ENCODE peak calls at places on chromosomes 5 and 9, in five cellular contexts. H is left lung; A is aorta; Q is colonic mucosa; T is CD8-positive, alpha-beta T cell. N is an unnamed sample. For H3K36me3, the result is how much of the 10 kb centered on the place peaks cover.

GRCh38 chr5:158586054-158586453 is 513.7 kb downstream of the EBF1 start:
- DNase-seq in H (no peak), A (no peak), Q (no peak), T (no peak), N (no peak)

GRCh38 chr5:107393846-107394245 is 276.9 kb downstream of the EFNA5 start:
- DNase-seq in H (no peak), A (no peak), Q (no peak), T (no peak), N (no peak)

GRCh38 chr9:112334319-112334828 is 955 bp upstream of the PTBP3 start:
- DNase-seq in H (no peak), A (no peak), Q (peak), T (peak), N (peak)

GRCh38 chr5:964821-965220 is 43.8 kb upstream of the NKD2 start:
- DNase-seq in H (no peak), A (no peak), Q (no peak), T (no peak), N (no peak)

GRCh38 chr5:114361724-114362196 is at the start of gene KCNN2:
- DNase-seq in H (peak), A (peak), Q (peak), T (no peak), N (no peak)

GRCh38 chr5:143923634-143924265 is 111.8 kb downstream of the HMHB1 start:
- DNase-seq in H (no peak), A (no peak), Q (no peak), T (no peak), N (no peak)

GRCh38 chr5:32172908-32173393 is 1.2 kb downstream of the GOLPH3 start:
- DNase-seq in H (no peak), A (no peak), Q (no peak), T (no peak), N (peak)

GRCh38 chr5:80284720-80285119 is 28.9 kb upstream of the SERINC5 start:
- DNase-seq in H (no peak), A (no peak), Q (no peak), T (no peak), N (no peak)

GRCh38 chr5:78766412-78766762 is 117.8 kb upstream of the LHFPL2 start:
- DNase-seq in H (no peak), A (no peak), Q (no peak), T (no peak), N (no peak)

GRCh38 chr5:38078161-38078560 is 180.2 kb upstream of the EGFLAM start:
- DNase-seq in H (no peak), A (no peak), Q (no peak), T (no peak), N (no peak)

GRCh38 chr5:169063269-169063919 is 237.5 kb downstream of the SLIT3 start:
- DNase-seq in H (no peak), A (no peak), Q (no peak), T (no peak), N (no peak)

GRCh38 chr9:135156525-135157510 is 69.3 kb downstream of the OLFM1 start:
- DNase-seq in H (peak), A (no peak), Q (no peak), T (no peak), N (no peak)

GRCh38 chr9:29514336-29514735 is 1941.1 kb upstream of the C9orf72 start:
- DNase-seq in H (peak), A (no peak), Q (no peak), T (no peak), N (no peak)

GRCh38 chr9:133731876-133732321 is 6.3 kb downstream of the SARDH start:
- DNase-seq in H (no peak), A (no peak), Q (no peak), T (no peak), N (no peak)

GRCh38 chr5:154411338-154411737 is 34.5 kb upstream of the SAP30L start:
- DNase-seq in H (no peak), A (no peak), Q (no peak), T (no peak), N (no peak)

GRCh38 chr5:154412925-154413324 is 32.9 kb upstream of the SAP30L start:
- DNase-seq in H (no peak), A (no peak), Q (no peak), T (no peak), N (no peak)

GRCh38 chr5:154415114-154415513 is 30.7 kb upstream of the SAP30L start:
- DNase-seq in H (no peak), A (no peak), Q (no peak), T (no peak), N (no peak)

GRCh38 chr5:154410786-154411185 is 35.0 kb upstream of the SAP30L start:
- DNase-seq in H (no peak), A (no peak), Q (no peak), T (no peak), N (no peak)

DNA sequence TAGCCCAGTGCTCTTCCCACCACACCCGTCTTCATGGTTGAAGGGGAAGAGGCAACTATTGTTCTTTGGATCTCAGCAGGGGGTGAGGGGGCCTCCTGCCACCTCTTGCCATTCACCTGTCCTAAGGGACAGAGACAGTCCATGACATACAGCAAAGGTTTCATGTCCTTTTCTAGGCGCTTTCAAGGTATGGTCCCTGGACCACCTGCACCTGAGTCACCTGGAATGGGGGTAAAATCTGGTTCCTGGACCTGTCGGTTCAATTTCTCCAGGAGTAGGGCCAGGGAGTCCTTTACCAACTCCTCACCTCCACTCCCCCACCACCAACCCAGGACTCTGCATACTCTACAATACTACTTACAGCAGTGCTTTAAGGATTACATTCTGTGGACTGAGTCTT is 33.5 kb upstream of the SAP30L start:
- DNase-seq in H (no peak), A (no peak), Q (no peak), T (no peak), N (no peak)
- H3K36me3 ChIP-seq in H (under half), A (under half), Q (under half), T (under half), N (under half)

DNA sequence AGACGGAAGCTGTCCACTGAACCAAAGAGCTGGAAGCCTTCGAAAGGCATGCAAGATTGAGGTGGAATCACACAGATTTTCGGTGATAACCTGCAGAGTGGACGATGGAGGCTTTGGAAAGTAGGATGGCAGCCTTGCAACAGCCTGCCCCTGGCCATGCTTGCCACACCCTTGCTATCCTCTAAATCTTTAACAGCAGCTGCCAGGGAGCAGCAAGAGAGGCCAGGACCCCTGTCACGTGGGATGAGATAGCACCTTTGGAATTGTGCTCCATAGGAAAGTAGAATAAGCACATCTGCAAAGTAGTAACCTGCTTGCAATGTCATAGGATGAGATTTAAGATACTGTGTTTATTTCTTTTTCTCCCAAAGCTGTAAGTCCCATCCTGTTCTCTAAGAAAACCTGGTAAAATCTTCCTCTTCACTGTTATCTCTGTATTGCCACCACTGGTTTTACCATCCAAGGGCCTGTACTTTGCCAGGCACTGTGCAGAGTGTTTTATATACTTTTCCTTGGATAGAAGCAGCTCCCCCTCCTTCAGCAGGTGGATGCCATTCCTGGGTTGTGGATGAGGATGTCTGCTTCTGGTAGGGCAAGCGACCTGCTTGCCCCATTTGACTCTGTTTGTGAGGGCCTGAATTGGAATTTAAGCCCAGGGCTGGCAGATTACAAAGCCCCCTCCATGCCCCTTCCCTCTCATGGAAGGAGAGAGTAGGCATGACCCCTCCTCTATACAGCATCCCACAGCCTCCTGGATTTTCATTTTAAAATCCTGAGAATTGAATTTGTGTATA is 10.1 kb downstream of the TRIO start:
- DNase-seq in H (no peak), A (no peak), Q (no peak), T (no peak), N (no peak)
- H3K4me3 ChIP-seq in H (no peak), A (no peak), Q (no peak), T (no peak), N (no peak)

GRCh38 chr9:123238364-123238763 is 30.0 kb downstream of the STRBP start:
- DNase-seq in H (no peak), A (no peak), Q (no peak), T (no peak), N (no peak)

GRCh38 chr9:123235448-123235847 is 32.9 kb downstream of the STRBP start:
- DNase-seq in H (no peak), A (no peak), Q (no peak), T (no peak), N (no peak)

GRCh38 chr9:123234853-123235252 is 33.5 kb downstream of the STRBP start:
- DNase-seq in H (no peak), A (no peak), Q (no peak), T (no peak), N (no peak)

GRCh38 chr9:123239726-123240125 is 28.7 kb downstream of the STRBP start:
- DNase-seq in H (no peak), A (no peak), Q (no peak), T (no peak), N (no peak)

GRCh38 chr9:123237220-123237619 is 31.2 kb downstream of the STRBP start:
- DNase-seq in H (no peak), A (no peak), Q (no peak), T (no peak), N (no peak)
- H3K36me3 ChIP-seq in H (under half), A (under half), Q (under half), T (under half), N (under half)

GRCh38 chr5:172806897-172807672 is 27.0 kb upstream of the ERGIC1 start:
- DNase-seq in H (peak), A (peak), Q (peak), T (peak), N (peak)
- H3K4me3 ChIP-seq in H (no peak), A (no peak), Q (no peak), T (peak), N (peak)

N was measured in naive thymus-derived CD4-positive, alpha-beta T cell.